ENCODE peak calls at places on chromosomes 13 and 19, in nine cellular contexts. O is AG04450; W is fibroblast of the aortic adventitia; X is fibroblast of mammary gland; G is activated CD8-positive, alpha-beta T cell treated with anti-CD3 and anti-CD28 coated beads for 36 hours; B is CD8-positive, alpha-beta T cell; S is left ventricle myocardium inferior; L is mucosa of descending colon; I is Calu3. K is an unnamed sample.

GRCh38 chr13:63393112-63393511 is 1977.5 kb upstream of the PCDH20 start:
- DNase-seq in O (no peak), W (no peak), X (no peak), G (no peak), B (no peak), S (no peak), L (no peak), I (peak; percentile 0), K (no peak)

GRCh38 chr19:41799444-41800000 is 3.1 kb downstream of the CEACAM3 start:
- DNase-seq in O (no peak), W (no peak), X (no peak), G (no peak), B (no peak), S (no peak), L (no peak), I (peak; percentile 60), K (no peak)

GRCh38 chr13:111270765-111271164 is 49.7 kb upstream of the TEX29 start:
- DNase-seq in O (no peak), W (peak; percentile 18), X (peak; percentile 69), G (no peak), B (no peak), S (no peak), L (no peak), I (no peak), K (no peak)

GRCh38 chr13:90201198-90201597 is 1146.3 kb upstream of the MIR17HG start:
- DNase-seq in O (no peak), W (no peak), X (peak; percentile 73), G (no peak), B (no peak), S (no peak), L (no peak), I (no peak), K (no peak)

GRCh38 chr13:41917641-41918040 is 43.3 kb downstream of the VWA8 start:
- DNase-seq in O (peak; percentile 43), W (peak; percentile 84), X (peak; percentile 87), G (peak; percentile 37), B (no peak), S (no peak), L (no peak), I (no peak), K (no peak)

GRCh38 chr13:26011996-26012688 is 39.7 kb downstream of the SHISA2 start:
- DNase-seq in O (no peak), W (no peak), X (no peak), G (peak; percentile 76), B (peak; percentile 60), S (no peak), L (peak; percentile 32), I (no peak), K (no peak)

GRCh38 chr19:55578761-55579747 is 1.6 kb downstream of the ZNF579 start:
- DNase-seq in O (no peak), W (no peak), X (no peak), G (no peak), B (no peak), S (no peak), L (no peak), I (no peak), K (no peak)

GRCh38 chr13:50798923-50799322 is 44.6 kb downstream of the DLEU7 start:
- DNase-seq in O (no peak), W (peak; percentile 65), X (peak; percentile 57), G (no peak), B (no peak), S (no peak), L (no peak), I (no peak), K (no peak)

GRCh38 chr19:39410620-39411005 is 1.9 kb upstream of the PLEKHG2 start:
- DNase-seq in O (no peak), W (no peak), X (no peak), G (no peak), B (no peak), S (no peak), L (no peak), I (no peak), K (no peak)

GRCh38 chr13:47463726-47464125 is 537.3 kb downstream of the SUCLA2 start:
- DNase-seq in O (peak; percentile 18), W (peak; percentile 16), X (peak; percentile 78), G (no peak), B (no peak), S (no peak), L (no peak), I (no peak), K (no peak)

GRCh38 chr13:47463002-47463401 is 538.1 kb downstream of the SUCLA2 start:
- DNase-seq in O (no peak), W (no peak), X (no peak), G (no peak), B (no peak), S (no peak), L (no peak), I (no peak), K (no peak)

GRCh38 chr13:47455581-47455980 is 545.5 kb downstream of the SUCLA2 start:
- DNase-seq in O (no peak), W (peak; percentile 20), X (peak; percentile 52), G (no peak), B (no peak), S (no peak), L (no peak), I (peak; percentile 9), K (no peak)

GRCh38 chr13:47457631-47458030 is 543.4 kb downstream of the SUCLA2 start:
- DNase-seq in O (no peak), W (peak; percentile 85), X (peak; percentile 85), G (no peak), B (no peak), S (no peak), L (no peak), I (no peak), K (no peak)

DNA sequence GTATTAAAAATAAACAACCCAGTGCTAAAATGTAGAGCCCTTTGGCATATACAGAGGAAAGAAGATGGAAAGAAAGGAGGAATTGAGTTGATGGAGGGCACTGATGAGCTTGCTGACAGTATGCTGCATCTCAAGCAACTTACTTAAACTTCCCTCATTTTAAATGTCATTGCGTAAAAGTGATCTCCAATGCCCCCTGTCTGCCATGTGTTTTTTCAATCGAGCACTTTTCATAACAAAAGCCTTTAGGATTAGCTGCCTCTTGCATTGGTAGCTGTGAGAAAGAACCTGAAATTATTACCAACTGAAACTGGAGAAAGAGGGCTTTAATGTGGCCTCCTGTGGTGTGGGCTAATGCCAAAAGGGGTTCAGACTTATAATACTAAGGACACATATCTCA is 541.6 kb downstream of the SUCLA2 start:
- DNase-seq in O (no peak), W (peak; percentile 66), X (peak; percentile 67), G (no peak), B (no peak), S (no peak), L (no peak), I (no peak), K (no peak)
- TF ChIP-seq CTCF in O (peak; percentile 51), W (peak; percentile 51), X (peak; percentile 50), G (no peak), B (no peak), S (no peak), L (no peak), I (no peak), K (peak; percentile 33)

GRCh38 chr13:51867062-51867461 is 5.3 kb downstream of the CCDC70 start:
- DNase-seq in O (no peak), W (no peak), X (no peak), G (no peak), B (no peak), S (no peak), L (no peak), I (no peak), K (no peak)

GRCh38 chr13:51873419-51873818 is 11.7 kb downstream of the CCDC70 start:
- DNase-seq in O (no peak), W (no peak), X (no peak), G (no peak), B (no peak), S (no peak), L (no peak), I (no peak), K (no peak)

GRCh38 chr13:51869921-51870320 is 8.2 kb downstream of the CCDC70 start:
- DNase-seq in O (no peak), W (no peak), X (no peak), G (no peak), B (no peak), S (no peak), L (no peak), I (no peak), K (no peak)

GRCh38 chr13:51873837-51874236 is 12.1 kb downstream of the CCDC70 start:
- DNase-seq in O (no peak), W (no peak), X (no peak), G (no peak), B (no peak), S (no peak), L (no peak), I (no peak), K (no peak)

DNA sequence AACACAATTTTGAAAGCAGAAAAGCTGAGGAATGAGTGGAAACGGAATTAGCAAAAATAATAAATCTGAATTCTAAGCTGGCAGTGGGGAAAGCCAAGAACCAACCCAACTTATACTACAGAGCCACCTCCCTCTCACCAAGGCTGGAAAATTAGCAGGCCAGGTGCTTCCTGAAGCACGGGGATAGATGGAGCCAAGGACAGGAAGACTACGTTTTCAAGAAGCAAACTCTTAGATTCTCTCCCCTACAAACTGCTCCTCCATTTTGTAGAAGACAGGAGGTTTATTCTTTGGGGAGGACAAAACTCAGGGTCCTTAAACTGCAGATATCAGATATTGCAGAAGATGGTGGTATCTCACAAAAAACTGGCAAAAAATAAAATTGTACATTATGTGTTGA is 8.8 kb downstream of the CCDC70 start:
- DNase-seq in O (no peak), W (no peak), X (no peak), G (no peak), B (no peak), S (no peak), L (no peak), I (no peak), K (no peak)
- TF ChIP-seq CTCF in O (no peak), W (no peak), X (no peak), G (no peak), B (no peak), S (no peak), L (no peak), I (no peak), K (no peak)

DNA sequence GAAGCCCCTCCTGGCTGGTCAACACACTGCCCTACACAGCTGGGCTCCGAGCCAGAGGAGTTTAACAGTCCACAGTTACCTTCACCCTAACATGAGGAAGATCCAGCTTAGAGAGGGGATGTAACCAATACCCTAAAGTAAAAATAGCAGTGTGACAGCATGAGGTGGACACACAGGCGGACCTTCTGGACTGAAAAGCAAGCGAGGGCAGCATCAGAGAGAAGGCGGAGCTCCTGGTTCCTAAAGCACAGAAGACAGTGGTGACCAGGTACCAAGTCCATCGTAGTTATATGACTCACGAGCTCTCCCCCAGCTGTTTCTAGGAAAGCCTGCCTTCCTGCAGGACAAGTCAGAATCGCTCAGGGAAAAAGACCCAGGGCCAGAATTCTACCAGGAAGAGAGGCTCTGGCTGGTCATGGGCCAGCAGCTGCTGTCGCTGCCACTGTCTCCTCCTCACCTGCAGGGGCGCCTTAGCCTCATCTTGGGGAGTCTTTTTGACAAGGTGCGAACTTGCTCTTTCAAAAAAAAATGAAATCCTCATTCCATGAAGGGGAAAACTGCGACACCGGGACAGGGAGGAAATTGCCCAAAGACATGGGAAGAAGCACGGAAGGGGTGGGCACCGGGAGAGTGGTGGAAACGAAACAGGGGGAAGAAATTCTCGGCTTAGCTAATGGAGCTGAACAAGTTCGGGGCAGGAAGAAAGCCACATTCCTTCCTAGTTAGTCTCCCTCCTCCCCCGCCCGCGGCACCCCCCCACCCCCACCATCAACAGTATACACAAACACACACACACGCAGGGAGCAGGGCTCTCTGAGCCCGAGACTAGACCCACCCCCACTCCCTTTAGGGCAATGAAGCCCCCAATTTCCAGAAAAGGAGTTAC is 1.7 kb downstream of the ELL start:
- DNase-seq in O (peak; percentile 50), W (peak; percentile 77), X (peak; percentile 85), G (peak; percentile 78), B (peak; percentile 65), S (peak; percentile 41), L (peak; percentile 83), I (peak; percentile 71), K (peak; percentile 63)
- TF ChIP-seq CTCF in O (peak; percentile 66), W (peak; percentile 65), X (peak; percentile 55), G (peak; percentile 77), B (peak; percentile 71), S (peak; percentile 71), L (peak; percentile 76), I (peak; percentile 59), K (peak; percentile 93)

GRCh38 chr19:7326105-7326877 is 22.4 kb upstream of the ARHGEF18 start:
- DNase-seq in O (no peak), W (peak; percentile 15), X (peak; percentile 36), G (peak; percentile 75), B (no peak), S (no peak), L (no peak), I (no peak), K (peak; percentile 35)
- TF ChIP-seq CTCF in O (peak; percentile 21), W (peak; percentile 34), X (peak; percentile 45), G (peak; percentile 57), B (peak; percentile 38), S (peak; percentile 25), L (no peak), I (no peak), K (peak; percentile 60)